ENCODE peak calls at places on chromosomes 6 and 20, in seven cellular contexts. B is tibial artery, V is A549, L is SJSA1, Y is prostate gland, O is cardiac muscle cell, X is MM.1S. J is an unnamed sample. For H3K4me1, the result is how much of the 10 kb centered on the place peaks cover.

GRCh38 chr6:10465633-10466499 is 51.0 kb upstream of the TFAP2A start:
- DNase-seq in B (no peak), X (peak), V (peak), Y (no peak), L (peak), O (peak), J (peak)

GRCh38 chr6:43248791-43249190 is 5.5 kb downstream of the TTBK1 start:
- DNase-seq in X (no peak), Y (no peak), V (no peak), O (no peak), B (no peak), L (no peak), J (no peak)

GRCh38 chr20:9699181-9699580 is 139.7 kb downstream of the PAK5 start:
- DNase-seq in V (peak), X (peak), L (no peak), O (no peak), B (no peak), Y (no peak), J (no peak)

GRCh38 chr6:25579902-25580495 is 72.0 kb upstream of the SCGN start:
- DNase-seq in X (peak), L (no peak), B (no peak), V (no peak), O (no peak), Y (no peak), J (no peak)

GRCh38 chr6:20948531-20948930 is 414.3 kb downstream of the CDKAL1 start:
- DNase-seq in Y (no peak), O (no peak), V (no peak), L (no peak), X (no peak), B (no peak), J (no peak)

GRCh38 chr6:144739873-144740272 is 454.7 kb downstream of the UTRN start:
- DNase-seq in L (no peak), X (no peak), O (no peak), Y (no peak), B (no peak), V (no peak), J (no peak)

GRCh38 chr6:19137419-19138035 is 699.6 kb upstream of the ID4 start:
- DNase-seq in Y (no peak), V (no peak), O (no peak), B (no peak), L (no peak), X (no peak), J (no peak)

GRCh38 chr6:95589067-95589466 is 11.7 kb downstream of the MANEA start:
- DNase-seq in B (no peak), L (no peak), O (no peak), Y (no peak), X (no peak), V (no peak), J (no peak)

GRCh38 chr6:106446287-106446885 is 85.9 kb downstream of the CRYBG1 start:
- DNase-seq in Y (no peak), B (no peak), O (peak), V (peak), L (no peak), X (peak), J (peak)

GRCh38 chr6:88220493-88220892 is 54.3 kb upstream of the CNR1 start:
- DNase-seq in B (no peak), X (peak), O (peak), Y (no peak), L (no peak), V (peak), J (peak)

GRCh38 chr6:27517928-27518787 is 45.3 kb upstream of the ZNF184 start:
- DNase-seq in Y (no peak), L (no peak), V (no peak), X (no peak), B (no peak), O (no peak), J (peak)

GRCh38 chr6:165390475-165390874 is 81.1 kb upstream of the C6orf118 start:
- DNase-seq in V (no peak), X (no peak), O (no peak), B (no peak), Y (no peak), L (no peak), J (no peak)

GRCh38 chr6:147033267-147033666 is 170.9 kb upstream of the STXBP5 start:
- DNase-seq in L (no peak), Y (no peak), X (no peak), O (no peak), B (no peak), V (no peak), J (no peak)

GRCh38 chr6:28943557-28944411 is 20.0 kb upstream of the TRIM27 start:
- DNase-seq in L (peak), B (peak), X (peak), O (peak), Y (no peak), V (peak), J (peak)

GRCh38 chr20:63027425-63028389 is 20.9 kb upstream of the BHLHE23 start:
- DNase-seq in B (no peak), X (no peak), Y (no peak), O (no peak), L (no peak), V (peak), J (peak)

GRCh38 chr6:12288844-12289654 is 1.1 kb upstream of the EDN1 start:
- DNase-seq in V (peak), B (peak), L (peak), O (peak), Y (peak), X (peak), J (peak)

GRCh38 chr6:35411066-35411465 is 41.1 kb upstream of the FANCE start:
- DNase-seq in V (no peak), B (no peak), O (no peak), Y (no peak), L (no peak), X (no peak), J (no peak)

GRCh38 chr20:19867940-19868371 is 109.9 kb downstream of the RIN2 start:
- DNase-seq in Y (no peak), B (peak), V (no peak), O (no peak), X (no peak), L (no peak), J (no peak)

GRCh38 chr6:5663256-5663655 is 343.5 kb downstream of the NRN1 start:
- DNase-seq in V (no peak), O (no peak), Y (no peak), B (no peak), X (no peak), L (no peak), J (no peak)

GRCh38 chr20:5674176-5674660 is 76.0 kb upstream of the SHLD1 start:
- DNase-seq in V (no peak), Y (no peak), X (peak), O (no peak), B (no peak), L (no peak), J (peak)

GRCh38 chr6:82783587-82784253 is 281.9 kb downstream of the UBE3D start:
- DNase-seq in Y (no peak), B (no peak), X (no peak), V (peak), O (no peak), L (no peak), J (peak)

GRCh38 chr6:33696538-33697518 is 14.7 kb downstream of the UQCC2 start:
- DNase-seq in X (no peak), Y (peak), L (peak), B (peak), O (peak), V (no peak), J (peak)

GRCh38 chr6:33694401-33694931 is 17.0 kb downstream of the UQCC2 start:
- DNase-seq in L (peak), O (peak), V (peak), X (no peak), B (no peak), Y (no peak), J (no peak)

GRCh38 chr6:33696076-33696475 is 15.4 kb downstream of the UQCC2 start:
- DNase-seq in L (no peak), B (no peak), Y (no peak), V (no peak), O (no peak), X (no peak), J (no peak)

GRCh38 chr6:33694977-33695376 is 16.5 kb downstream of the UQCC2 start:
- DNase-seq in V (no peak), Y (no peak), L (no peak), X (no peak), B (no peak), O (no peak), J (no peak)

GRCh38 chr6:33695451-33695855 is 16.0 kb downstream of the UQCC2 start:
- DNase-seq in B (no peak), X (no peak), Y (no peak), V (no peak), O (no peak), L (peak), J (no peak)
- H3K4me1 ChIP-seq in B (under half), X (under half), Y (under half), V (under half), O (half or more), L (half or more), J (under half)

GRCh38 chr20:1377984-1378742 is 14.7 kb downstream of the FKBP1A start:
- DNase-seq in B (no peak), X (no peak), O (no peak), V (no peak), Y (no peak), L (no peak), J (no peak)
- H3K4me1 ChIP-seq in B (under half), X (under half), O (under half), V (under half), Y (under half), L (under half), J (half or more)

DNA sequence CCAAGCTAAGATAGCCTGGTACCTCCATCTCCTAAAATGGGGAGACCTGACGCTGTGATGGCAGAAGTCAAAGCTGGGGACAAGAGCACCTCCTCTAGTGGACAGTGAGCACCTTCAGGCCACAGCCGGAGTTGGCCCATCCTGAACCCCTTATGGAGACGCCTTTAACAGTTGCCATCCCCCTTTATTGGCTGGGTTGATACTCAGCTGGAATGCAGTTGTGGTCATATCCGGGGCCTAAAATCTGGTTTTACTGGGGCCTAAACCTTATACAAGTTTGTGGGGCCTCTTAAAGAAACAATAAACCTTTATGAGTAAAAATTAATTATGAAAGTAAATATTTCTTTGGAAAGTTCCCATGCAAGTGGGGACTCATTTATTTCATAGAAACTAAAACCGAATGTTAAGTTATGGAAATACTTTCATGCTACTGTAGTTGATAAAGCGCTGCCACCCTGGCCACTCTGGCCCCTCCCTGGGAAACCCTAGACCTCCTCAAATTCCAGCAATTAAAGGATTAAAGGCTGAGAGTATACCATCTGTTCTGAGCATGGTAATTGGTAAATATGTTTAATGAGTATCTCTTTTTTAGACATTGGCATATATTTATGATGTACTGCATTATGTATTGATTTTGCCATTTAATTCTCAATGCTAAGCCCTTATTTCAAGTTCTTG is 95.1 kb upstream of the SASH1 start:
- DNase-seq in X (no peak), O (no peak), Y (no peak), L (no peak), B (no peak), V (no peak), J (no peak)
- H3K4me1 ChIP-seq in X (under half), O (under half), Y (under half), L (under half), B (under half), V (under half), J (under half)

DNA sequence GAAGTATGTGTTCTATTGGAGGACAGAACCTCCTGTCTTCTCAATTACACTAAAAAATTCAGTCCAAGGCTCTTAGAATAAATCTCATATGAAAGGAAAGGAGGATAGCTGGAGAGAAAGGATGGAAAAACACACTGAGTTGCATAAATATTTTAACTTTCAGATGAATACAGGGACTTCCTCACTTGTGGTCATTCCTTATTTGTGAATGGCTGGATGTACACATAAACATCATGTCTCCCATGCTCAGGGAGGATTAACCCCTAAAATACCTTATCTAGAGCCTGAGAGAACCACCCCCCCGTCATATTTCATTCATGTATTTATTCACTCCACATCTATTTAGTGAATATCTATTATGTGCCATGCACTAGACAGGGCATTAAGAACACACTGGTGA is 217.6 kb upstream of the CITED2 start:
- DNase-seq in O (no peak), V (no peak), L (no peak), B (no peak), X (no peak), Y (no peak), J (no peak)
- H3K4me1 ChIP-seq in O (half or more), V (under half), L (under half), B (under half), X (under half), Y (under half), J (under half)